ENCODE peak calls at places on chromosomes 3 and 15, in five cellular contexts. C is SK-N-SH, V is K562, S is HCT116, F is HepG2. H is an unnamed sample.

GRCh38 chr3:141057436-141057835 is 6.3 kb downstream of the SPSB4 start:
- DNase-seq in F (no peak), C (no peak), V (no peak), S (no peak), H (no peak)

GRCh38 chr3:25262322-25262721 is 165.7 kb upstream of the RARB start:
- DNase-seq in V (no peak), C (no peak), F (no peak), S (no peak), H (no peak)

GRCh38 chr3:177703788-177704187 is 506.5 kb upstream of the TBL1XR1 start:
- DNase-seq in V (no peak), F (no peak), S (no peak), C (no peak), H (no peak)

GRCh38 chr3:194166682-194167479 is 30.9 kb downstream of the HES1 start:
- DNase-seq in C (peak; percentile 68), V (peak; percentile 20), S (no peak), F (no peak), H (no peak)

GRCh38 chr15:42621386-42621785 is 46.0 kb downstream of the STARD9 start:
- DNase-seq in C (no peak), V (no peak), F (no peak), S (no peak), H (no peak)

GRCh38 chr3:21745971-21746370 is 5.0 kb downstream of the ZNF385D start:
- DNase-seq in F (no peak), V (no peak), S (no peak), C (no peak), H (no peak)

GRCh38 chr3:195093731-195094130 is 177.2 kb downstream of the XXYLT1 start:
- DNase-seq in C (no peak), S (no peak), F (no peak), V (no peak), H (no peak)

GRCh38 chr3:177824841-177825240 is 627.6 kb upstream of the TBL1XR1 start:
- DNase-seq in V (no peak), S (no peak), F (no peak), C (no peak), H (no peak)

GRCh38 chr3:143139786-143140185 is 20.2 kb downstream of the CHST2 start:
- DNase-seq in V (no peak), F (no peak), S (no peak), C (no peak), H (no peak)

GRCh38 chr15:51499379-51499976 is 123.1 kb downstream of the DMXL2 start:
- DNase-seq in S (peak; percentile 50), V (peak; percentile 22), F (peak; percentile 43), C (peak; percentile 20), H (no peak)

GRCh38 chr15:100201376-100202280 is 140.1 kb downstream of the ADAMTS17 start:
- DNase-seq in V (no peak), F (no peak), C (peak; percentile 87), S (no peak), H (peak; percentile 47)

GRCh38 chr15:92097473-92098178 is 244.1 kb downstream of the SLCO3A1 start:
- DNase-seq in S (peak; percentile 16), F (peak; percentile 30), V (peak; percentile 36), C (peak; percentile 69), H (peak; percentile 20)

GRCh38 chr15:35256555-35256954 is 171.5 kb upstream of the NANOGP8 start:
- DNase-seq in V (no peak), C (no peak), F (no peak), S (no peak), H (no peak)

DNA sequence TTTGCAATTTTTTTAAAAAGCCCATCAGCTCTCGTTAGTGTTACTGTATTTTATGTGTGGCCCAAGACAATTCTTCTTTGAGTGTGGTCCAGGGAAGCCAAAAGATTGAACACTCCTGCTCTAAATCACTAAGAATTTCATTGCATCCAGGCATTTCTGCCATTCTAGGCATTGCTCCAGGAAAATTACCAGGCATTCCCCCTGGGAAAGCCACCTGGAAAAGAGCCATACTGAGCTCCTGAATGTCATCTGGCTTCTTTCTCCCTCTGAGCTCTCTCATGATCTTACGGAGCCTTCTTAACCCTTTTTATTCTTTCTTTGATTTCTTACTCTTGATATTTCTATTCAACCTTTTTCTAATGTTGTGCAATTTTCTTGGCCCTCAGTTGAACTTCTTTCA is 202.2 kb downstream of the DOCK3 start:
- DNase-seq in F (no peak), C (no peak), V (no peak), S (no peak), H (no peak)
- TF ChIP-seq ZBTB33 in F (no peak), C (no peak), V (no peak), S (no peak), H (no peak)

DNA sequence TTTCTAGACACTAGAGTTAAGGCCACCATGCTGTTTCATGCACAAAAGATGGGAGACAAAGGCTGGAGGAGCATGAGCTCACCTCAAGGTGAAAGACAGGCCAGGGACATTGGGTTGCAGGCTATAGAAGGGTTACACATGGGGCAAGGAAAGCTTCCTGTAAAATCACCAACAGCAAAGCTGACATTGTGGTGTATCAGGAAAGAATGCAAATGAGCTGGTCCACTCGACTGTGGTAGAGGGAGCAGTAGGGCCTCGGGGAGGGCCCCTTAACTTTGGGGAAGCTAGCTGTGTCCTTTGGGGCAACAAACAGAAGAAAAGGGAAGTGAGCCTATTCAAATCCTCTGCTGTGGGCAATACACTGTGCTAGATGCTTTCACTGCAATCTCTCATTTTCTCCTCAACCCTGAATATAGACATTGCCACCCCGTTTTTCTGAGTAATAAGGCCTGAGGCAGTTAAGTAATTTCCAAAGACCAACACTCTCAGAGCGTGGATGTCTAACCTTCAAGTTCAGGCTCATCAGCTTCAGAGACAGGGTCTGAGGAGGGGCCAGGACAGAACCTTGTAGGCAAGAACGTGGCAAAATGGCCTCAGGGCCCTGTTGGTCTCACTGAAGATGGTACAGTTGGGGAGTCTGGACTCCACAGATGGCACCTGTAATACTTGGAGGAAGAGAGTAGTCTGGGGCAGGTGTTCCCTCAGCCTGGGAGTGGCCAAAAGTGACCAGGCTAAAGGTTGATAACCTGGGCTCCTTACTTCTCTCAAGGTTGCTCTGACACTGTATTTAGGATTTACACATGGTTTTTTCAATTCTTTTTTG is 24.1 kb downstream of the CX3CR1 start:
- DNase-seq in C (no peak), F (no peak), V (no peak), S (no peak), H (peak; percentile 90)
- TF ChIP-seq ZBTB33 in C (no peak), F (no peak), V (no peak), S (no peak), H (no peak)

GRCh38 chr3:138049157-138049919 is 39.4 kb downstream of the CLDN18 start:
- DNase-seq in C (no peak), S (no peak), V (no peak), F (no peak), H (no peak)
- TF ChIP-seq ZBTB33 in C (no peak), S (no peak), V (no peak), F (no peak), H (no peak)

GRCh38 chr3:53941174-53941573 is 49.5 kb upstream of the SELENOK start:
- DNase-seq in F (no peak), C (no peak), S (no peak), V (no peak), H (no peak)
- TF ChIP-seq ZBTB33 in F (no peak), C (no peak), S (no peak), V (no peak), H (no peak)

GRCh38 chr15:66730168-66731014 is 28.4 kb downstream of the SMAD6 start:
- DNase-seq in F (no peak), C (no peak), V (no peak), S (no peak), H (no peak)
- TF ChIP-seq ZBTB33 in F (no peak), C (no peak), V (no peak), S (no peak), H (no peak)

GRCh38 chr3:111534701-111535100 is 7.3 kb upstream of the CD96 start:
- DNase-seq in S (no peak), C (no peak), V (no peak), F (no peak), H (no peak)
- TF ChIP-seq ZBTB33 in S (no peak), C (no peak), V (no peak), F (no peak), H (no peak)

GRCh38 chr3:35070088-35070487 is 569.2 kb upstream of the ARPP21 start:
- DNase-seq in V (no peak), F (no peak), C (no peak), S (no peak), H (no peak)

GRCh38 chr3:35067750-35068149 is 571.6 kb upstream of the ARPP21 start:
- DNase-seq in V (no peak), F (no peak), S (no peak), C (no peak), H (no peak)

GRCh38 chr3:35065891-35066290 is 573.4 kb upstream of the ARPP21 start:
- DNase-seq in F (no peak), S (no peak), V (no peak), C (no peak), H (no peak)

DNA sequence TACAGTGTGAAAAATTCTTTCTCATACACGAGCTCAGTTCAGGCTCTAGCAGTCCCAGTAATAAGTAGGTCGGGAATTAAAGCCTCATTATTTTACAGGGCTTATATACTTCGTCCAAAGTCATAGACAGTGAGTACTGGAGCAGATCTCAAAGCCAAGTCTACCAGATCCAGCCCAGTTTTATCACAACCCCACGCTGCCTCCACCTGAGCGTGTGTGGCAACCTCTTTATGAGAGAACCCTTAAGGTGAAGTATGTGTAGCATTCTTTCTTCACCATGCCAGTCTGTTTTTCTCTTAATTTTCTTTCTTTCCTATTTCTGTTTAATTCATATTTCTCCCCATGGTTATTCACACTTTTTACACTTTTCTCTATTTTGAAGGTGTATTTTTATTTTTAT is 574.6 kb upstream of the ARPP21 start:
- DNase-seq in S (no peak), C (no peak), V (no peak), F (no peak), H (no peak)
- TF ChIP-seq ZBTB33 in S (no peak), C (no peak), V (no peak), F (no peak), H (no peak)

GRCh38 chr15:31609243-31609642 is 282.6 kb downstream of the KLF13 start:
- DNase-seq in V (no peak), F (no peak), C (no peak), S (no peak), H (no peak)
- TF ChIP-seq ZBTB33 in V (no peak), F (no peak), C (no peak), S (no peak), H (no peak)